ENCODE peak calls at places on chromosomes 16 and 17, in four cellular contexts. E is H1, U is mesenchymal stem cell, X is neuronal stem cell. C is an unnamed sample.

GRCh38 chr17:48333034-48333491 is 97.0 kb downstream of the SKAP1 start:
- DNase-seq in U (peak; percentile 59), E (no peak), X (no peak), C (peak; percentile 14)

GRCh38 chr17:8658800-8659199 is 28.3 kb upstream of the MYH10 start:
- DNase-seq in X (no peak), E (no peak), U (no peak), C (no peak)

GRCh38 chr16:30379165-30379783 is 3.1 kb downstream of the SEPTIN1 start:
- DNase-seq in E (no peak), X (no peak), U (no peak), C (no peak)

GRCh38 chr16:13036600-13036999 is 135.2 kb downstream of the SHISA9 start:
- DNase-seq in U (peak; percentile 11), E (peak; percentile 81), X (peak; percentile 65), C (peak; percentile 20)

GRCh38 chr16:27430512-27430911 is 28.5 kb downstream of the IL21R start:
- DNase-seq in E (peak; percentile 26), U (no peak), X (no peak), C (no peak)

GRCh38 chr16:89378947-89379771 is 111.2 kb downstream of the ANKRD11 start:
- DNase-seq in E (no peak), U (no peak), X (no peak), C (no peak)

GRCh38 chr17:63984206-63984605 is 11.5 kb upstream of the SCN4A start:
- DNase-seq in U (no peak), X (no peak), E (no peak), C (no peak)

GRCh38 chr16:9053006-9053601 is 38.3 kb upstream of the HAPSTR1 start:
- DNase-seq in X (peak; percentile 82), U (peak; percentile 87), E (peak; percentile 86), C (peak; percentile 87)

GRCh38 chr16:79605999-79606398 is 5.5 kb upstream of the MAF start:
- DNase-seq in U (peak; percentile 38), X (no peak), E (no peak), C (peak; percentile 61)

GRCh38 chr17:34252138-34252889 is 2.8 kb upstream of the CCL2 start:
- DNase-seq in X (no peak), E (no peak), U (peak; percentile 96), C (no peak)

GRCh38 chr16:77877712-77878111 is 89.3 kb downstream of the VAT1L start:
- DNase-seq in X (no peak), E (no peak), U (peak; percentile 89), C (no peak)

GRCh38 chr17:37043201-37043600 is 94.4 kb downstream of the AATF start:
- DNase-seq in X (no peak), E (peak; percentile 37), U (peak; percentile 14), C (no peak)

GRCh38 chr17:14760719-14761425 is 460.0 kb downstream of the HS3ST3B1 start:
- DNase-seq in X (no peak), U (peak; percentile 48), E (no peak), C (peak; percentile 78)

GRCh38 chr16:30951785-30952184 is 2.9 kb downstream of the ORAI3 start:
- DNase-seq in X (no peak), U (no peak), E (no peak), C (no peak)

GRCh38 chr16:11793840-11794239 is 3.2 kb downstream of the ZC3H7A start:
- DNase-seq in U (no peak), E (no peak), X (no peak), C (no peak)

GRCh38 chr16:51155199-51155607 is 4.1 kb upstream of the SALL1 start:
- DNase-seq in X (no peak), E (no peak), U (peak; percentile 78), C (no peak)

GRCh38 chr16:85200471-85201278 is 88.4 kb upstream of the CIBAR2 start:
- DNase-seq in U (peak; percentile 56), E (no peak), X (no peak), C (peak; percentile 79)

GRCh38 chr17:73522107-73522506 is 122.1 kb downstream of the SDK2 start:
- DNase-seq in X (no peak), U (no peak), E (no peak), C (no peak)

GRCh38 chr17:17779015-17779611 is 57.7 kb downstream of the SREBF1 start:
- DNase-seq in E (no peak), X (no peak), U (peak; percentile 62), C (no peak)

GRCh38 chr16:11395008-11395948 is 50.0 kb downstream of the RMI2 start:
- DNase-seq in E (no peak), X (no peak), U (no peak), C (no peak)

GRCh38 chr17:36092228-36092627 is 2.3 kb upstream of the CCL3 start:
- DNase-seq in U (no peak), E (no peak), X (no peak), C (no peak)

GRCh38 chr17:29131814-29132682 is 48.1 kb downstream of the MYO18A start:
- DNase-seq in E (no peak), U (peak; percentile 90), X (no peak), C (no peak)

GRCh38 chr17:80441598-80442304 is 26.8 kb downstream of the ENDOV start:
- DNase-seq in E (no peak), U (no peak), X (no peak), C (no peak)

GRCh38 chr16:88809068-88809675 is 2.6 kb downstream of the APRT start:
- DNase-seq in E (no peak), X (no peak), U (no peak), C (no peak)

GRCh38 chr17:64150237-64151015 is 20.5 kb upstream of the ERN1 start:
- DNase-seq in E (no peak), X (no peak), U (no peak), C (no peak)

GRCh38 chr16:4936991-4937781 is at the start of gene PPL:
- DNase-seq in U (no peak), X (peak; percentile 65), E (peak; percentile 98), C (peak; percentile 77)

GRCh38 chr17:75273968-75274708 is 3.1 kb upstream of the MIF4GD start:
- DNase-seq in E (no peak), U (no peak), X (no peak), C (no peak)

GRCh38 chr16:3782566-3782965 is 65.2 kb upstream of the TRAP1 start:
- DNase-seq in X (no peak), U (no peak), E (no peak), C (no peak)

GRCh38 chr17:14494161-14494560 is 193.3 kb downstream of the HS3ST3B1 start:
- DNase-seq in U (no peak), E (no peak), X (no peak), C (no peak)

GRCh38 chr16:20902426-20902825 is 1.9 kb downstream of the LYRM1 start:
- DNase-seq in U (no peak), X (no peak), E (no peak), C (no peak)

GRCh38 chr16:20901441-20902112 is 1.0 kb downstream of the LYRM1 start:
- DNase-seq in E (peak; percentile 55), X (peak; percentile 21), U (peak; percentile 76), C (peak; percentile 99)

GRCh38 chr16:20900299-20901067 is at the start of the genes DCUN1D3 and LYRM1:
- DNase-seq in U (peak; percentile 100), X (peak; percentile 99), E (peak; percentile 91), C (peak; percentile 93)

GRCh38 chr16:20899503-20900298 is 457 bp downstream of the DCUN1D3 start:
- DNase-seq in X (peak; percentile 17), E (peak; percentile 51), U (no peak), C (peak; percentile 19)

GRCh38 chr16:20901068-20901440 is 483 bp downstream of the LYRM1 start:
- DNase-seq in E (no peak), U (no peak), X (no peak), C (no peak)
- H2BK12ac ChIP-seq in E (peak overlapping the region; percentile 2), U (no peak overlapping the region), X (no peak overlapping the region), C (peak overlapping the region; percentile 42)

GRCh38 chr16:15502041-15502725 is 67.8 kb downstream of the BMERB1 start:
- DNase-seq in U (peak; percentile 97), E (no peak), X (no peak), C (no peak)
- H3K4me3 ChIP-seq in U (no peak overlapping the region), E (no peak overlapping the region), X (no peak overlapping the region), C (no peak overlapping the region)

GRCh38 chr17:40107266-40107980 is 7.0 kb upstream of the NR1D1 start:
- DNase-seq in E (peak; percentile 62), X (no peak), U (peak; percentile 78), C (no peak)
- H2BK12ac ChIP-seq in E (peak overlapping the region; percentile 78), X (no peak overlapping the region), U (peak overlapping the region; percentile 98), C (peak overlapping the region; percentile 68)

GRCh38 chr17:20702692-20703091 is 123.2 kb downstream of the CDRT15L2 start:
- DNase-seq in E (no peak), U (no peak), X (no peak), C (no peak)
- H3K4me3 ChIP-seq in E (no peak overlapping the region), U (no peak overlapping the region), X (no peak overlapping the region), C (no peak overlapping the region)

GRCh38 chr17:76672892-76673291 is 29.3 kb upstream of the ST6GALNAC1 start:
- DNase-seq in E (no peak), X (no peak), U (no peak), C (no peak)
- H2BK12ac ChIP-seq in E (peak overlapping the region; percentile 80), X (no peak overlapping the region), U (no peak overlapping the region), C (no peak overlapping the region)

GRCh38 chr17:82313195-82314011 is 4.0 kb downstream of the CD7 start:
- DNase-seq in X (no peak), E (no peak), U (no peak), C (no peak)
- H3K4me3 ChIP-seq in X (no peak overlapping the region), E (no peak overlapping the region), U (no peak overlapping the region), C (no peak overlapping the region)

GRCh38 chr17:45161288-45162021 is at the start of gene HEXIM2:
- DNase-seq in X (peak; percentile 100), U (peak; percentile 100), E (peak; percentile 99), C (peak; percentile 100)

GRCh38 chr17:45156242-45156641 is 5.4 kb upstream of the HEXIM2 start:
- DNase-seq in U (peak; percentile 76), E (no peak), X (no peak), C (no peak)

GRCh38 chr17:45162022-45162687 is 480 bp downstream of the HEXIM2 start:
- DNase-seq in E (no peak), U (no peak), X (no peak), C (no peak)

GRCh38 chr17:45164734-45165269 is 3.1 kb downstream of the HEXIM2 start:
- DNase-seq in E (no peak), U (no peak), X (no peak), C (no peak)

DNA sequence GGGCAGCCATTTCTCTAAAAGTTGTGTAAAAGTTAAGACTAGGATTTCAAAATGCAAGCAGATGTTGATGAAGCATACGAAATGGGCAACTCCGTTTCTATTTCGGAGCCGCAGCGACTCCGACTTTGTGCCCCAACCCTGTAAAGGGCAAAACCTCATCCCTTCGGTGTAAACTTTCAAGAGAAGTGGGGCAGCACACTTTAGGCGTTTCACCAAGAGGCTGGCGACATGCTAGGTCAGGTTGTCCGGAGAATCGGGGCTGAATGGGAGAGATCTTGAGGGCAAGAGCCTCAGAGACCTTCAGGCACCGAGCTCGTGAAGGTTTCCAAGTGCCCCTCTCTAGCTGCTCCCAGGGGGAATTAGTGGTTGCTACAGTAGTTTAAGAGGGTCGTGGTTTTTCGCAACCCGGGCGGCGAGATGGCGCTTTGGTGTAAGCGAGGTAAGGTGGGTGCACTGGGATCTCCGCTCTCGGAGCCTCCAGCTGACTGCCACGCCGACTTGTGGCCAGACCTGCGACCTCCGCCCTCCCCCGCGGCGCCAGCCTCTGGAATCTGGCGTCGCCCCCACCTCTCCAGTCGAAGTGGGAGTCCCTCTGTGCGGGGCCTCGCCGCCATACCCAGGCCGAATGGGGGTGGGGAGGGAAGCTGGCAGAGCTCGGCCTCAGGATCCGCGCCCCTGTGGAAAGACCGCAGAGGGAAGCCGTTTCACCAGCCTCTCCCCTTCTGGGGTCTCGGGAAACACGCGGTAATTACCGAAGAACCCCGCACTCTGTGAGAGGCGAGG is 979 bp upstream of the HEXIM2 start:
- DNase-seq in X (peak; percentile 85), U (peak; percentile 73), E (peak; percentile 88), C (peak; percentile 48)
- H2BK12ac ChIP-seq in X (no peak overlapping the region), U (peak overlapping the region; percentile 43), E (peak overlapping the region; percentile 77), C (no peak overlapping the region)

C was measured in trophoblast cell.